ENCODE peak calls at places on chromosomes 6 and 20, in nine cellular contexts. One of them, this sample, is unnamed.
A peak's percentile ranks its signal among the peaks of the same experiment; 100 is the strongest.

GRCh38 chr6:151617539-151617938 is 123.7 kb downstream of the CCDC170 start:
- DNase-seq in uterus: no peak
- DNase-seq in A673: no peak
- DNase-seq in esophagus squamous epithelium: no peak
- DNase-seq in AG04450: no peak
- DNase-seq in substantia nigra: no peak
- DNase-seq in CD8-positive, alpha-beta T cell: no peak
- DNase-seq in PC-9: no peak
- DNase-seq in aorta: no peak
- DNase-seq in this sample: no peak

GRCh38 chr6:153493501-153493900 is 362.4 kb upstream of the RGS17 start:
- DNase-seq in uterus: no peak
- DNase-seq in A673: no peak
- DNase-seq in esophagus squamous epithelium: no peak
- DNase-seq in AG04450: no peak
- DNase-seq in substantia nigra: no peak
- DNase-seq in CD8-positive, alpha-beta T cell: no peak
- DNase-seq in PC-9: no peak
- DNase-seq in aorta: no peak
- DNase-seq in this sample: no peak

GRCh38 chr6:106347219-106347618 is 13.3 kb upstream of the CRYBG1 start:
- DNase-seq in uterus: no peak
- DNase-seq in A673: no peak
- DNase-seq in esophagus squamous epithelium: no peak
- DNase-seq in AG04450: no peak
- DNase-seq in substantia nigra: no peak
- DNase-seq in CD8-positive, alpha-beta T cell: no peak
- DNase-seq in PC-9: no peak
- DNase-seq in aorta: no peak
- DNase-seq in this sample: no peak

GRCh38 chr20:9015984-9016324 is 52.9 kb upstream of the PLCB4 start:
- DNase-seq in uterus: no peak
- DNase-seq in A673: no peak
- DNase-seq in esophagus squamous epithelium: no peak
- DNase-seq in AG04450: no peak
- DNase-seq in substantia nigra: no peak
- DNase-seq in CD8-positive, alpha-beta T cell: no peak
- DNase-seq in PC-9: no peak
- DNase-seq in aorta: no peak
- DNase-seq in this sample: no peak

GRCh38 chr6:144064402-144064830 is 31.0 kb downstream of the SF3B5 start:
- DNase-seq in uterus: no peak
- DNase-seq in A673: peak; percentile 44
- DNase-seq in esophagus squamous epithelium: no peak
- DNase-seq in AG04450: no peak
- DNase-seq in substantia nigra: no peak
- DNase-seq in CD8-positive, alpha-beta T cell: peak; percentile 56
- DNase-seq in PC-9: no peak
- DNase-seq in aorta: peak; percentile 64
- DNase-seq in this sample: peak; percentile 14

GRCh38 chr6:136923116-136923953 is 1.2 kb downstream of the SLC35D3 start:
- DNase-seq in uterus: no peak
- DNase-seq in A673: no peak
- DNase-seq in esophagus squamous epithelium: no peak
- DNase-seq in AG04450: no peak
- DNase-seq in substantia nigra: no peak
- DNase-seq in CD8-positive, alpha-beta T cell: peak; percentile 5
- DNase-seq in PC-9: no peak
- DNase-seq in aorta: no peak
- DNase-seq in this sample: no peak

GRCh38 chr6:130575971-130576370 is 210.2 kb downstream of the TMEM200A start:
- DNase-seq in uterus: no peak
- DNase-seq in A673: no peak
- DNase-seq in esophagus squamous epithelium: no peak
- DNase-seq in AG04450: no peak
- DNase-seq in substantia nigra: no peak
- DNase-seq in CD8-positive, alpha-beta T cell: peak; percentile 40
- DNase-seq in PC-9: no peak
- DNase-seq in aorta: no peak
- DNase-seq in this sample: no peak

GRCh38 chr20:34515484-34516037 is 661 bp upstream of the DYNLRB1 start:
- DNase-seq in uterus: peak; percentile 46
- DNase-seq in A673: peak; percentile 46
- DNase-seq in esophagus squamous epithelium: no peak
- DNase-seq in AG04450: no peak
- DNase-seq in substantia nigra: no peak
- DNase-seq in CD8-positive, alpha-beta T cell: peak; percentile 68
- DNase-seq in PC-9: peak; percentile 49
- DNase-seq in aorta: no peak
- DNase-seq in this sample: peak; percentile 78

GRCh38 chr6:39696986-39697788 is 28.0 kb downstream of the KIF6 start:
- DNase-seq in uterus: no peak
- DNase-seq in A673: no peak
- DNase-seq in esophagus squamous epithelium: no peak
- DNase-seq in AG04450: no peak
- DNase-seq in substantia nigra: no peak
- DNase-seq in CD8-positive, alpha-beta T cell: no peak
- DNase-seq in PC-9: no peak
- DNase-seq in aorta: no peak
- DNase-seq in this sample: no peak

GRCh38 chr20:20371133-20371532 is 3.2 kb downstream of the INSM1 start:
- DNase-seq in uterus: no peak
- DNase-seq in A673: no peak
- DNase-seq in esophagus squamous epithelium: no peak
- DNase-seq in AG04450: no peak
- DNase-seq in substantia nigra: no peak
- DNase-seq in CD8-positive, alpha-beta T cell: no peak
- DNase-seq in PC-9: no peak
- DNase-seq in aorta: no peak
- DNase-seq in this sample: no peak

GRCh38 chr6:38391206-38391908 is 248.4 kb downstream of the BTBD9 start:
- DNase-seq in uterus: no peak
- DNase-seq in A673: no peak
- DNase-seq in esophagus squamous epithelium: no peak
- DNase-seq in AG04450: no peak
- DNase-seq in substantia nigra: no peak
- DNase-seq in CD8-positive, alpha-beta T cell: no peak
- DNase-seq in PC-9: no peak
- DNase-seq in aorta: no peak
- DNase-seq in this sample: no peak

GRCh38 chr6:37143585-37143984 is 26.4 kb upstream of the PIM1 start:
- DNase-seq in uterus: no peak
- DNase-seq in A673: no peak
- DNase-seq in esophagus squamous epithelium: no peak
- DNase-seq in AG04450: no peak
- DNase-seq in substantia nigra: no peak
- DNase-seq in CD8-positive, alpha-beta T cell: no peak
- DNase-seq in PC-9: no peak
- DNase-seq in aorta: no peak
- DNase-seq in this sample: no peak
- H3K27ac ChIP-seq in uterus: peak overlapping the region; percentile 93
- H3K27ac ChIP-seq in A673: no peak overlapping the region
- H3K27ac ChIP-seq in esophagus squamous epithelium: no peak overlapping the region
- H3K27ac ChIP-seq in AG04450: peak overlapping the region; percentile 95
- H3K27ac ChIP-seq in substantia nigra: no peak overlapping the region
- H3K27ac ChIP-seq in CD8-positive, alpha-beta T cell: no peak overlapping the region
- H3K27ac ChIP-seq in PC-9: peak overlapping the region; percentile 98
- H3K27ac ChIP-seq in aorta: no peak overlapping the region
- H3K27ac ChIP-seq in this sample: no peak overlapping the region

GRCh38 chr6:25370175-25371036 is 91.2 kb downstream of the CARMIL1 start:
- DNase-seq in uterus: no peak
- DNase-seq in A673: no peak
- DNase-seq in esophagus squamous epithelium: no peak
- DNase-seq in AG04450: no peak
- DNase-seq in substantia nigra: no peak
- DNase-seq in CD8-positive, alpha-beta T cell: no peak
- DNase-seq in PC-9: no peak
- DNase-seq in aorta: no peak
- DNase-seq in this sample: no peak
- H3K27ac ChIP-seq in uterus: no peak overlapping the region
- H3K27ac ChIP-seq in A673: no peak overlapping the region
- H3K27ac ChIP-seq in esophagus squamous epithelium: no peak overlapping the region
- H3K27ac ChIP-seq in AG04450: no peak overlapping the region
- H3K27ac ChIP-seq in substantia nigra: no peak overlapping the region
- H3K27ac ChIP-seq in CD8-positive, alpha-beta T cell: peak overlapping the region; percentile 7
- H3K27ac ChIP-seq in PC-9: no peak overlapping the region
- H3K27ac ChIP-seq in aorta: no peak overlapping the region
- H3K27ac ChIP-seq in this sample: no peak overlapping the region

GRCh38 chr6:92043782-92044181 is 1375.6 kb downstream of the EPHA7 start:
- DNase-seq in uterus: no peak
- DNase-seq in A673: no peak
- DNase-seq in esophagus squamous epithelium: no peak
- DNase-seq in AG04450: no peak
- DNase-seq in substantia nigra: no peak
- DNase-seq in CD8-positive, alpha-beta T cell: no peak
- DNase-seq in PC-9: no peak
- DNase-seq in aorta: no peak
- DNase-seq in this sample: no peak

GRCh38 chr6:92044312-92044711 is 1375.0 kb downstream of the EPHA7 start:
- DNase-seq in uterus: no peak
- DNase-seq in A673: no peak
- DNase-seq in esophagus squamous epithelium: no peak
- DNase-seq in AG04450: no peak
- DNase-seq in substantia nigra: no peak
- DNase-seq in CD8-positive, alpha-beta T cell: no peak
- DNase-seq in PC-9: no peak
- DNase-seq in aorta: no peak
- DNase-seq in this sample: no peak

GRCh38 chr6:92047886-92048285 is 1371.5 kb downstream of the EPHA7 start:
- DNase-seq in uterus: no peak
- DNase-seq in A673: no peak
- DNase-seq in esophagus squamous epithelium: no peak
- DNase-seq in AG04450: no peak
- DNase-seq in substantia nigra: no peak
- DNase-seq in CD8-positive, alpha-beta T cell: no peak
- DNase-seq in PC-9: no peak
- DNase-seq in aorta: no peak
- DNase-seq in this sample: no peak

GRCh38 chr6:92050216-92050615 is 1369.1 kb downstream of the EPHA7 start:
- DNase-seq in uterus: no peak
- DNase-seq in A673: no peak
- DNase-seq in esophagus squamous epithelium: no peak
- DNase-seq in AG04450: no peak
- DNase-seq in substantia nigra: no peak
- DNase-seq in CD8-positive, alpha-beta T cell: no peak
- DNase-seq in PC-9: no peak
- DNase-seq in aorta: no peak
- DNase-seq in this sample: no peak

GRCh38 chr6:92047152-92047551 is 1372.2 kb downstream of the EPHA7 start:
- DNase-seq in uterus: no peak
- DNase-seq in A673: no peak
- DNase-seq in esophagus squamous epithelium: no peak
- DNase-seq in AG04450: no peak
- DNase-seq in substantia nigra: no peak
- DNase-seq in CD8-positive, alpha-beta T cell: no peak
- DNase-seq in PC-9: no peak
- DNase-seq in aorta: no peak
- DNase-seq in this sample: no peak
- H3K27ac ChIP-seq in uterus: no peak overlapping the region
- H3K27ac ChIP-seq in A673: no peak overlapping the region
- H3K27ac ChIP-seq in esophagus squamous epithelium: no peak overlapping the region
- H3K27ac ChIP-seq in AG04450: no peak overlapping the region
- H3K27ac ChIP-seq in substantia nigra: no peak overlapping the region
- H3K27ac ChIP-seq in CD8-positive, alpha-beta T cell: no peak overlapping the region
- H3K27ac ChIP-seq in PC-9: no peak overlapping the region
- H3K27ac ChIP-seq in aorta: no peak overlapping the region
- H3K27ac ChIP-seq in this sample: no peak overlapping the region

DNA sequence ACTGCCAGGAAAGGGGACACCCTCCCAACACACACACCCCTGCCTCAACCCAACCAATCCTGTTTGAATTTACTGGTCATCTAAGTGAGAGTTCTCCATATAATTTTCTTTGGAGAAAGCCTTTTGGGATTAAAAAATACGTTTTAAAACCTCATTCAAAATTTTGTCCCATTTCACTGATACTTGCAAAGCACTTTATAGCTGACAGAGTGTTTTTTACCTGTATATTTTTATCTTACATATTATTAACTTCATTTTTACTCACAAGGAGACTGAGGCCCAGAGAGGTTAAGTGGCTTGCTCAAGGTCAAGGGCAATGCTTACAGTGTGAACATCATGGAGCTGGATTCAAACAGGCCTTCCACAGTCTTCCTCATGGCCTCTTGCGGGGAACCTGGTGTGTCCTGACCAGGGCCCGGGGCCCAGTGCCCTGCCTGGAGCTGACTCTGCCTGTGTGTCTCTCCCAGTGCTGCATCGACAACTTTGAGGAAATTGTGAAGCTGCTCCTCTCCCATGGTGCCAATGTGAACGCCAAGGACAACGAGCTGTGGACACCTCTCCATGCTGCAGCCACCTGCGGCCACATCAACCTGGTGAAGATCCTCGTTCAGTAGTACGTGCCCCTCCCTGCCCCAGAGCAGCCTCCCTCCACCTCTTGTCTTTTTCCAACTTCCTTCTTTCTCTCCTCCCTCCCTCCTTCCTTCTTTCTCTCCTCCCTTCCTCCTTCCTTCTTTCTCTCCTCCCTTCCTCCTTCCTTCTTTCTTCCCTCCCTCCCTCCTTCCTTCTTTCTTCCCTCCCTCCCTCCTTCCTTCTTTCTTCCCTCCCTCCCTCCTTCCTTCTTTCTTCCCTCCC is 30.9 kb upstream of the FAM83D start:
- DNase-seq in uterus: no peak
- DNase-seq in A673: no peak
- DNase-seq in esophagus squamous epithelium: no peak
- DNase-seq in AG04450: no peak
- DNase-seq in substantia nigra: no peak
- DNase-seq in CD8-positive, alpha-beta T cell: no peak
- DNase-seq in PC-9: no peak
- DNase-seq in aorta: no peak
- DNase-seq in this sample: no peak
- H3K27ac ChIP-seq in uterus: no peak overlapping the region
- H3K27ac ChIP-seq in A673: no peak overlapping the region
- H3K27ac ChIP-seq in esophagus squamous epithelium: no peak overlapping the region
- H3K27ac ChIP-seq in AG04450: no peak overlapping the region
- H3K27ac ChIP-seq in substantia nigra: peak overlapping the region; percentile 68
- H3K27ac ChIP-seq in CD8-positive, alpha-beta T cell: no peak overlapping the region
- H3K27ac ChIP-seq in PC-9: no peak overlapping the region
- H3K27ac ChIP-seq in aorta: no peak overlapping the region
- H3K27ac ChIP-seq in this sample: peak overlapping the region; percentile 99

DNA sequence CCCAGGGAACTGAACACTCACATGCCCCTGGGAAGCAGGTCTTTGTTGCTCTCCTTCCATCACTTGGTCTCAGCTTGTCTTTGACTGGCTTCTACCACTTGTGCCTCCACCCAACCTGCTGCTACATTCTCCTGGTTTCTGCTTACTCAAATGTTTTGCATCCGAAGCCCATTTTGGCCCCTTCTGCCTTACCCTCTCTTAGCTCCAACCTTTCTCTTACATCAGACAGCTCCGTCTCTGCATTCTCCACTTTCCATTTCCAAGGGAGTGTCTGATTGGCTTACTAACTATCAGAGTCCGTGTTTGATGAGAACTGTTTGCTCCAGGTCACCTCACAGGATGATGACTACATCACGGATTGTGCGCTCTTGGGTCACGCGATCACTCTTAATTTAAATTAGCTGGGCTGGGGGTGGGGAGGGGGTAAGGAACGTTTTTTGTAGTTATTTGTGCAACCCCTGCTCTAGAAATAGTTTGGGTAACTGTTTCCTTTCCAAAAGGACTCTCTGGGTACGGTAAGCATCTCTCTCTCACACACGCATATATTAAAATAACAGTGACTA is 844 bp upstream of the ABRACL start:
- DNase-seq in uterus: no peak
- DNase-seq in A673: peak; percentile 13
- DNase-seq in esophagus squamous epithelium: no peak
- DNase-seq in AG04450: no peak
- DNase-seq in substantia nigra: no peak
- DNase-seq in CD8-positive, alpha-beta T cell: no peak
- DNase-seq in PC-9: peak; percentile 14
- DNase-seq in aorta: no peak
- DNase-seq in this sample: no peak
- H3K27ac ChIP-seq in uterus: peak overlapping the region; percentile 75
- H3K27ac ChIP-seq in A673: peak overlapping the region; percentile 81
- H3K27ac ChIP-seq in esophagus squamous epithelium: peak overlapping the region; percentile 84
- H3K27ac ChIP-seq in AG04450: no peak overlapping the region
- H3K27ac ChIP-seq in substantia nigra: no peak overlapping the region
- H3K27ac ChIP-seq in CD8-positive, alpha-beta T cell: peak overlapping the region; percentile 90
- H3K27ac ChIP-seq in PC-9: peak overlapping the region; percentile 69
- H3K27ac ChIP-seq in aorta: no peak overlapping the region
- H3K27ac ChIP-seq in this sample: no peak overlapping the region

This sample was measured in dorsolateral prefrontal cortex.